ENCODE peak calls at places on chromosomes 11 and 22, in six cellular contexts. One of them, this sample, is unnamed.

GRCh38 chr22:23856721-23857605 is 712 bp upstream of the SLC2A11 start:
- DNase-seq in cardiac muscle cell: peak; percentile 50
- DNase-seq in GM23248: peak; percentile 80
- DNase-seq in CD4-positive, alpha-beta memory T cell: no peak
- DNase-seq in suprapubic skin: no peak
- DNase-seq in PC-9: peak; percentile 90
- DNase-seq in this sample: peak; percentile 88

GRCh38 chr11:726278-726915 is 20.4 kb downstream of the EPS8L2 start:
- DNase-seq in suprapubic skin: no peak
- DNase-seq in cardiac muscle cell: peak; percentile 30
- DNase-seq in CD4-positive, alpha-beta memory T cell: peak; percentile 55
- DNase-seq in PC-9: peak; percentile 85
- DNase-seq in GM23248: peak; percentile 73
- DNase-seq in this sample: peak; percentile 90

GRCh38 chr11:130070109-130070828 is 575 bp downstream of the APLP2 start:
- DNase-seq in cardiac muscle cell: peak; percentile 46
- DNase-seq in GM23248: peak; percentile 71
- DNase-seq in PC-9: no peak
- DNase-seq in CD4-positive, alpha-beta memory T cell: peak; percentile 56
- DNase-seq in suprapubic skin: peak; percentile 80
- DNase-seq in this sample: peak; percentile 77

GRCh38 chr11:69383946-69384547 is 90.1 kb downstream of the MYEOV start:
- DNase-seq in PC-9: no peak
- DNase-seq in cardiac muscle cell: no peak
- DNase-seq in GM23248: no peak
- DNase-seq in suprapubic skin: peak; percentile 41
- DNase-seq in CD4-positive, alpha-beta memory T cell: no peak
- DNase-seq in this sample: peak; percentile 32

GRCh38 chr11:59206635-59207034 is 6.1 kb downstream of the MPEG1 start:
- DNase-seq in CD4-positive, alpha-beta memory T cell: no peak
- DNase-seq in cardiac muscle cell: peak; percentile 50
- DNase-seq in suprapubic skin: no peak
- DNase-seq in PC-9: no peak
- DNase-seq in GM23248: peak; percentile 44
- DNase-seq in this sample: peak; percentile 57

GRCh38 chr11:3226846-3227567 is 5.2 kb downstream of the MRGPRE start:
- DNase-seq in cardiac muscle cell: no peak
- DNase-seq in PC-9: no peak
- DNase-seq in GM23248: no peak
- DNase-seq in suprapubic skin: peak; percentile 72
- DNase-seq in CD4-positive, alpha-beta memory T cell: no peak
- DNase-seq in this sample: peak; percentile 43

GRCh38 chr11:789951-790350 is at the start of gene CEND1:
- DNase-seq in PC-9: no peak
- DNase-seq in CD4-positive, alpha-beta memory T cell: no peak
- DNase-seq in cardiac muscle cell: peak; percentile 54
- DNase-seq in suprapubic skin: no peak
- DNase-seq in GM23248: peak; percentile 82
- DNase-seq in this sample: peak; percentile 94

GRCh38 chr22:26404851-26405357 is 24.2 kb upstream of the ASPHD2 start:
- DNase-seq in PC-9: no peak
- DNase-seq in GM23248: peak; percentile 18
- DNase-seq in CD4-positive, alpha-beta memory T cell: no peak
- DNase-seq in suprapubic skin: no peak
- DNase-seq in cardiac muscle cell: no peak
- DNase-seq in this sample: no peak

GRCh38 chr22:29702025-29702930 is 17.5 kb upstream of the CABP7 start:
- DNase-seq in GM23248: peak; percentile 29
- DNase-seq in suprapubic skin: no peak
- DNase-seq in PC-9: peak; percentile 69
- DNase-seq in CD4-positive, alpha-beta memory T cell: no peak
- DNase-seq in cardiac muscle cell: no peak
- DNase-seq in this sample: peak; percentile 84

GRCh38 chr22:41445171-41446056 is 1.2 kb downstream of the TOB2 start:
- DNase-seq in cardiac muscle cell: no peak
- DNase-seq in GM23248: peak; percentile 57
- DNase-seq in suprapubic skin: no peak
- DNase-seq in PC-9: peak; percentile 73
- DNase-seq in CD4-positive, alpha-beta memory T cell: peak; percentile 34
- DNase-seq in this sample: peak; percentile 50

GRCh38 chr22:37892566-37893338 is 13.3 kb upstream of the MICALL1 start:
- DNase-seq in suprapubic skin: no peak
- DNase-seq in cardiac muscle cell: peak; percentile 38
- DNase-seq in CD4-positive, alpha-beta memory T cell: no peak
- DNase-seq in GM23248: no peak
- DNase-seq in PC-9: no peak
- DNase-seq in this sample: no peak

GRCh38 chr22:31230155-31230870 is 18.2 kb downstream of the LIMK2 start:
- DNase-seq in CD4-positive, alpha-beta memory T cell: no peak
- DNase-seq in cardiac muscle cell: peak; percentile 78
- DNase-seq in PC-9: no peak
- DNase-seq in suprapubic skin: no peak
- DNase-seq in GM23248: peak; percentile 42
- DNase-seq in this sample: no peak

GRCh38 chr22:19325296-19325950 is 33.9 kb upstream of the CLTCL1 start:
- DNase-seq in PC-9: no peak
- DNase-seq in CD4-positive, alpha-beta memory T cell: no peak
- DNase-seq in suprapubic skin: no peak
- DNase-seq in GM23248: peak; percentile 39
- DNase-seq in cardiac muscle cell: peak; percentile 36
- DNase-seq in this sample: no peak

GRCh38 chr22:37930270-37930951 is 23.0 kb downstream of the C22orf23 start:
- DNase-seq in suprapubic skin: no peak
- DNase-seq in CD4-positive, alpha-beta memory T cell: no peak
- DNase-seq in cardiac muscle cell: peak; percentile 29
- DNase-seq in PC-9: no peak
- DNase-seq in GM23248: peak; percentile 60
- DNase-seq in this sample: peak; percentile 84

GRCh38 chr11:41954034-41954433 is 494.6 kb upstream of the LRRC4C start:
- DNase-seq in PC-9: no peak
- DNase-seq in cardiac muscle cell: peak; percentile 19
- DNase-seq in GM23248: peak; percentile 0
- DNase-seq in CD4-positive, alpha-beta memory T cell: no peak
- DNase-seq in suprapubic skin: no peak
- DNase-seq in this sample: no peak

DNA sequence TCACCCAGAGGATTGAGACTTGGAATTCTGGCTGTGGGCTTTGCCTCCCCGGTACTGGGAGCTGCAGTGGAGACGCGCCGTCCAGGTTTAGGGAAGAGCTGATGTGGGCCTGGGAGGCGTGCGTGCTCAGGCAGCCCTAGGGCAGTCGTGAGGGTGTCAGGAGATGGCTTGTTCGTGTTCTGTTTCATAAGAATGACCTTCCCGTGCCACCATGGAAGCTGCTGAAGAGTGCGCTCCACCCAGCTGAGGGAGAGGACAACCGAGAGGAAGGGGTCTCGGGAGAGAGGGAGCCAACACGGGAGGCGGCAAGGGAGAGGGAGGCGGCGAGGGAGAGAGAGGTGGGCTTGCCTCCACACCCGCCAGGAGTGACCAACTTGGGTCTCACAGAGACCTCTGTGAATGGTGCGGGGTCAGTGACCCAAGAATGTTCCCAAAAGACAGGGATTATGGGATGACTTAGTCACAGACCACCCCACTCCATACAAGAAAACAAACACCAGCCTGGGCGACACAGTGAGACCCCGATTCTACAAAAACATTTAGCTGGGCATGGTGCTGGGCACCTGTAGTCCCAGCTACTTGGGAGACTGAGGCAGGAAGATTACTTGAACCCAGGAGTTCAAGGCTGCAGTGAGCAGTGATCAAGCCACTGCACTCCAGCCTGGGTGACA is 14.7 kb upstream of the TRMU start:
- DNase-seq in CD4-positive, alpha-beta memory T cell: no peak
- DNase-seq in cardiac muscle cell: no peak
- DNase-seq in GM23248: no peak
- DNase-seq in PC-9: no peak
- DNase-seq in suprapubic skin: no peak
- DNase-seq in this sample: peak; percentile 26
- H3K36me3 ChIP-seq in CD4-positive, alpha-beta memory T cell: no peaks in the 10 kb centered on the region
- H3K36me3 ChIP-seq in cardiac muscle cell: no peaks in the 10 kb centered on the region
- H3K36me3 ChIP-seq in GM23248: no peaks in the 10 kb centered on the region
- H3K36me3 ChIP-seq in PC-9: peaks cover 19% of the 10 kb centered on the region
- H3K36me3 ChIP-seq in suprapubic skin: no peaks in the 10 kb centered on the region
- H3K36me3 ChIP-seq in this sample: peaks cover 31% of the 10 kb centered on the region

DNA sequence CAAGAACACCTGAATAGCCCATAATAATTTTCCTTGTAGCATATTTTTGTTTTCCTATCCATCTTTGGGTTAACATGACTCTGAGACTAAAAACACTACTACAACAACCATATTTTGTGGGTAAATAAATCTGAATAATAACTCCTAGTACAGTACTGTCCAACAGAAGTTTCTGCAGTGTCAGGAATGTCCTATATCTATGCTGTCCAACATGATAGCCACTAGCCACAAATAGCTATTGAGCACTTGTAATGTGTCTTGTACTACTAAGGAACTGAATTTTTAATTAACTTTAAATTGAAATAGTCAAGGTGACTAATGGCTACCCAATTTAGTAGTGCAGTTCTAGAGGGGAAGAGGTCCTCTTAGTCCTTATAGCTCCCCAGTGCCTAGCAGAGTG is 135.6 kb downstream of the CADM1 start:
- DNase-seq in suprapubic skin: no peak
- DNase-seq in CD4-positive, alpha-beta memory T cell: no peak
- DNase-seq in GM23248: no peak
- DNase-seq in PC-9: no peak
- DNase-seq in cardiac muscle cell: no peak
- DNase-seq in this sample: no peak
- H3K27me3 ChIP-seq in suprapubic skin: no peaks in the 10 kb centered on the region
- H3K27me3 ChIP-seq in CD4-positive, alpha-beta memory T cell: no peaks in the 10 kb centered on the region
- H3K27me3 ChIP-seq in GM23248: no peaks in the 10 kb centered on the region
- H3K27me3 ChIP-seq in PC-9: peaks cover 7% of the 10 kb centered on the region
- H3K27me3 ChIP-seq in cardiac muscle cell: no peaks in the 10 kb centered on the region
- H3K27me3 ChIP-seq in this sample: no peaks in the 10 kb centered on the region

DNA sequence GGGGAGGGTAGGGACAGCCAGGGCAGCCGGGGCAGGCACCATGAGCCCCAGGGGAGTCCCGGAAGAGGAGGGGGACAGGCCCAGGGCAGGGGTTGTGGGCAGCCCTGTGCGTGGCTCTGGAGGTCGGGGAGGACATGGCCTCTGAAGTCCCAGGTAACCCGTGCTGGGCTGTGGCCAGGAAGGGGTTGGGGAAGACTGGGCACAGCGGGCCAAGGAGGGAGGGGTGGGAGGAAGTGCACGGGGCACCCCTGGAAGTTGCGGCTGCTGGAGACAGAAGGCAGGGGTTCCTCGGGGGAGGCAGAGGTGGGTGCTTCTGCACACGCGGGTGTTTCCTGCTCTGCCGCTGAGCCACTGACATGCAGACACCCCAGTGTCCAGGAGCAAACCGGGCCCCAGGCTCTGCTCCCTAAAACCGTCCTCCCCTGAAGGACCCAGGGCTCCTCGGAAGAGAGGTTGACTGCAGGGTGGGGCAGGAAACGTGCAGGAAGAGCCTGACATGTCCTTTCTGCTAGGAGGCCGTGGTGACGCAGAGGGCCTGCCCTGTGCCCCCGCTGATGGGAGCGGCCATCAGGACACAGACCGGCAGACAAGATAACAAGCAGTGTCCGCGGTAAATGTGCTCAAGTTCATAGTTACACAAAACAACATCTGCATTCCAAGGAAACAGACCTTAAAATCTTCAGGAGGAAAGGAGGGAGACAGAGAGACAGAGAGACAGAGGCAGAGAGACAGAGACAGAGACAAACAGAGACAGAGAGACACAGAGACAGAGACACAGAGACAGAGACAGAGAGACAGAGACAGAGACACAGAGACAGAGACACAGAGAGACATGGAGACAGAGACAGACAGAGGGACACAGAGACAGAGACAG is 5.7 kb downstream of the TNNI2 start:
- DNase-seq in PC-9: no peak
- DNase-seq in cardiac muscle cell: peak; percentile 51
- DNase-seq in CD4-positive, alpha-beta memory T cell: peak; percentile 57
- DNase-seq in suprapubic skin: no peak
- DNase-seq in GM23248: no peak
- DNase-seq in this sample: no peak
- H3K4me3 ChIP-seq in PC-9: no peak overlapping the region
- H3K4me3 ChIP-seq in cardiac muscle cell: no peak overlapping the region
- H3K4me3 ChIP-seq in CD4-positive, alpha-beta memory T cell: peak overlapping the region; percentile 21
- H3K4me3 ChIP-seq in suprapubic skin: no peak overlapping the region
- H3K4me3 ChIP-seq in GM23248: no peak overlapping the region
- H3K4me3 ChIP-seq in this sample: no peak overlapping the region

GRCh38 chr11:11076276-11076675 is 218.4 kb upstream of the ZBED5 start:
- DNase-seq in GM23248: no peak
- DNase-seq in PC-9: no peak
- DNase-seq in cardiac muscle cell: no peak
- DNase-seq in suprapubic skin: no peak
- DNase-seq in CD4-positive, alpha-beta memory T cell: no peak
- DNase-seq in this sample: no peak

GRCh38 chr11:11075515-11076171 is 217.8 kb upstream of the ZBED5 start:
- DNase-seq in GM23248: peak; percentile 4
- DNase-seq in CD4-positive, alpha-beta memory T cell: no peak
- DNase-seq in PC-9: no peak
- DNase-seq in suprapubic skin: no peak
- DNase-seq in cardiac muscle cell: no peak
- DNase-seq in this sample: peak; percentile 36

GRCh38 chr11:11077898-11078297 is 220.0 kb upstream of the ZBED5 start:
- DNase-seq in GM23248: no peak
- DNase-seq in suprapubic skin: no peak
- DNase-seq in CD4-positive, alpha-beta memory T cell: no peak
- DNase-seq in PC-9: no peak
- DNase-seq in cardiac muscle cell: no peak
- DNase-seq in this sample: no peak

GRCh38 chr11:11078344-11078743 is 220.5 kb upstream of the ZBED5 start:
- DNase-seq in GM23248: peak; percentile 43
- DNase-seq in suprapubic skin: no peak
- DNase-seq in PC-9: no peak
- DNase-seq in CD4-positive, alpha-beta memory T cell: no peak
- DNase-seq in cardiac muscle cell: peak; percentile 23
- DNase-seq in this sample: no peak

GRCh38 chr11:11076879-11077278 is 219.0 kb upstream of the ZBED5 start:
- DNase-seq in suprapubic skin: no peak
- DNase-seq in PC-9: no peak
- DNase-seq in cardiac muscle cell: no peak
- DNase-seq in CD4-positive, alpha-beta memory T cell: no peak
- DNase-seq in GM23248: no peak
- DNase-seq in this sample: no peak
- H3K36me3 ChIP-seq in suprapubic skin: no peaks in the 10 kb centered on the region
- H3K36me3 ChIP-seq in PC-9: no peaks in the 10 kb centered on the region
- H3K36me3 ChIP-seq in cardiac muscle cell: no peaks in the 10 kb centered on the region
- H3K36me3 ChIP-seq in CD4-positive, alpha-beta memory T cell: no peaks in the 10 kb centered on the region
- H3K36me3 ChIP-seq in GM23248: no peaks in the 10 kb centered on the region
- H3K36me3 ChIP-seq in this sample: no peaks in the 10 kb centered on the region

This sample was measured in H7.